ENCODE peak calls at places on chromosomes 4 and X, in five cellular contexts. N is ovary, O is Panc1, S is GM12878, X is PC-9. F is an unnamed sample.
A peak's percentile ranks its signal among the peaks of the same experiment; 100 is the strongest.

GRCh38 chr4:83151645-83152044 is 37.1 kb upstream of the PLAC8 start:
- DNase-seq in N (no peak), O (no peak), S (no peak), X (no peak), F (no peak)

GRCh38 chrX:74924449-74925209 is 623 bp downstream of the NEXMIF start:
- DNase-seq in N (peak; percentile 54), O (no peak), S (no peak), X (no peak), F (no peak)

GRCh38 chr4:171644430-171645057 is 168.7 kb upstream of the GALNTL6 start:
- DNase-seq in N (no peak), O (no peak), S (peak; percentile 63), X (no peak), F (no peak)

GRCh38 chrX:137427061-137427778 is 138.7 kb upstream of the ZIC3 start:
- DNase-seq in N (no peak), O (no peak), S (no peak), X (no peak), F (no peak)

GRCh38 chr4:20506827-20507226 is 193.4 kb upstream of the PACRGL start:
- DNase-seq in N (no peak), O (no peak), S (no peak), X (no peak), F (no peak)

GRCh38 chrX:107978707-107979307 is 3.4 kb downstream of the TEX13B start:
- DNase-seq in N (no peak), O (no peak), S (no peak), X (no peak), F (no peak)

GRCh38 chrX:15142084-15142715 is 127.7 kb downstream of the ASB9 start:
- DNase-seq in N (no peak), O (no peak), S (no peak), X (no peak), F (no peak)

GRCh38 chr4:93313207-93313606 is 515.3 kb upstream of the ATOH1 start:
- DNase-seq in N (no peak), O (no peak), S (no peak), X (no peak), F (no peak)

GRCh38 chr4:27217261-27217769 is 356.7 kb downstream of the STIM2 start:
- DNase-seq in N (no peak), O (no peak), S (no peak), X (no peak), F (no peak)

GRCh38 chr4:15961778-15962510 is 1.0 kb downstream of the FGFBP2 start:
- DNase-seq in N (no peak), O (no peak), S (no peak), X (no peak), F (no peak)

GRCh38 chr4:108166441-108167315 is 2.1 kb downstream of the LEF1 start:
- DNase-seq in N (no peak), O (no peak), S (no peak), X (no peak), F (no peak)

GRCh38 chrX:11406109-11406755 is 113.0 kb downstream of the AMELX start:
- DNase-seq in N (no peak), O (no peak), S (no peak), X (no peak), F (no peak)

GRCh38 chr4:26141916-26142638 is 178.7 kb upstream of the RBPJ start:
- DNase-seq in N (no peak), O (no peak), S (no peak), X (no peak), F (no peak)

GRCh38 chrX:154317391-154318000 is 21.9 kb downstream of the TKTL1 start:
- DNase-seq in N (peak; percentile 37), O (no peak), S (no peak), X (no peak), F (no peak)
- TF ChIP-seq CTCF in N (peak; percentile 10), O (peak; percentile 77), S (peak; percentile 14), X (peak; percentile 48), F (peak; percentile 36)

GRCh38 chrX:152445926-152446325 is 5.2 kb downstream of the GABRA3 start:
- DNase-seq in N (no peak), O (no peak), S (no peak), X (peak; percentile 8), F (no peak)
- H3K27ac ChIP-seq in N (no peak overlapping the region), O (no peak overlapping the region), S (no peak overlapping the region), X (peak overlapping the region; percentile 28), F (no peak overlapping the region)

GRCh38 chrX:19040373-19040772 is 56.5 kb upstream of the PHKA2 start:
- DNase-seq in N (no peak), O (no peak), S (no peak), X (no peak), F (no peak)
- TF ChIP-seq CTCF in N (no peak), O (peak; percentile 23), S (peak; percentile 39), X (peak; percentile 72), F (peak; percentile 66)

DNA sequence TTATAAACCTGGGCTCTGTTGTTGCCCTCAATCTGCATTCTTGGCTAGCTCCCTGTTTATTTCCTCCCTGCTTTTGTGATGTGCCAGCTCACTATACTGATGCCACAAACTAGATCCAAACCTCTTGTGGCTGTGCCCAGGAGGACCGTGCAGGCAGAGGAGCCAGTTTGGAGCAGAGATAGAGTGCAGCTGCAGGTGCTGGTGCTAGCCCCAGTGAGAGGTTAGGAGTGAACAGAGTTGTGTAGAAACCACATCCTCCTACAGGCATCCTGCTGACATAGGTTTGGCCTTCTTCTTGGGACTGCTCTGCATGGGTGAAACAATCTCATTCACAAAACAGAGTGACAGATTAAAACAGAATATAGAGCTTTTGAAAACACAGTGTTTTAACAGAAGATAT is 25.7 kb upstream of the TNIP3 start:
- DNase-seq in N (no peak), O (no peak), S (peak; percentile 32), X (no peak), F (no peak)
- H3K27ac ChIP-seq in N (no peak overlapping the region), O (no peak overlapping the region), S (no peak overlapping the region), X (no peak overlapping the region), F (no peak overlapping the region)

GRCh38 chr4:176569301-176569700 is 223.4 kb downstream of the VEGFC start:
- DNase-seq in N (no peak), O (no peak), S (no peak), X (no peak), F (no peak)
- TF ChIP-seq CTCF in N (no peak), O (peak; percentile 19), S (no peak), X (no peak), F (peak; percentile 34)

GRCh38 chr4:78345237-78345636 is 206.3 kb upstream of the ANXA3 start:
- DNase-seq in N (no peak), O (no peak), S (no peak), X (no peak), F (no peak)

GRCh38 chr4:78346222-78346621 is 205.3 kb upstream of the ANXA3 start:
- DNase-seq in N (no peak), O (no peak), S (no peak), X (no peak), F (no peak)

GRCh38 chr4:78347527-78347926 is 204.0 kb upstream of the ANXA3 start:
- DNase-seq in N (no peak), O (no peak), S (no peak), X (no peak), F (no peak)

GRCh38 chr4:78343682-78344081 is 207.9 kb upstream of the ANXA3 start:
- DNase-seq in N (no peak), O (no peak), S (no peak), X (no peak), F (no peak)
- H3K27ac ChIP-seq in N (no peak overlapping the region), O (no peak overlapping the region), S (no peak overlapping the region), X (no peak overlapping the region), F (no peak overlapping the region)

GRCh38 chr4:153161599-153161971 is 42.7 kb upstream of the TRIM2 start:
- DNase-seq in N (no peak), O (no peak), S (no peak), X (no peak), F (no peak)

GRCh38 chr4:153160856-153161598 is 43.2 kb upstream of the TRIM2 start:
- DNase-seq in N (no peak), O (no peak), S (no peak), X (no peak), F (no peak)

GRCh38 chr4:153156263-153156662 is 48.0 kb upstream of the TRIM2 start:
- DNase-seq in N (no peak), O (no peak), S (no peak), X (no peak), F (no peak)

GRCh38 chr4:153159728-153160221 is 44.5 kb upstream of the TRIM2 start:
- DNase-seq in N (no peak), O (no peak), S (no peak), X (no peak), F (no peak)

GRCh38 chr4:153159016-153159415 is 45.2 kb upstream of the TRIM2 start:
- DNase-seq in N (no peak), O (no peak), S (no peak), X (no peak), F (no peak)
- TF ChIP-seq CTCF in N (no peak), O (peak; percentile 10), S (no peak), X (peak; percentile 22), F (no peak)

GRCh38 chrX:44974462-44974861 is 101.5 kb downstream of the KDM6A start:
- DNase-seq in N (no peak), O (no peak), S (no peak), X (no peak), F (no peak)

GRCh38 chrX:44970709-44971108 is 97.7 kb downstream of the KDM6A start:
- DNase-seq in N (no peak), O (no peak), S (no peak), X (no peak), F (no peak)

GRCh38 chrX:44973420-44973932 is 100.5 kb downstream of the KDM6A start:
- DNase-seq in N (no peak), O (no peak), S (no peak), X (no peak), F (no peak)

GRCh38 chrX:44971674-44972073 is 98.7 kb downstream of the KDM6A start:
- DNase-seq in N (no peak), O (no peak), S (no peak), X (no peak), F (no peak)

GRCh38 chrX:44972132-44972531 is 99.1 kb downstream of the KDM6A start:
- DNase-seq in N (no peak), O (no peak), S (no peak), X (no peak), F (no peak)
- H3K27ac ChIP-seq in N (no peak overlapping the region), O (no peak overlapping the region), S (no peak overlapping the region), X (no peak overlapping the region), F (no peak overlapping the region)